ENCODE peak calls at places on chromosome 6, in five cellular contexts. I, O, H, F and P are unnamed samples.
A peak's percentile ranks its signal among the peaks of the same experiment; 100 is the strongest.

GRCh38 chr6:39476151-39476550 is 153.6 kb upstream of the KCNK16 start:
- DNase-seq in O (no peak), F (no peak), I (no peak), H (no peak), P (no peak)

GRCh38 chr6:117545161-117545595 is 57.1 kb downstream of the GOPC start:
- DNase-seq in O (no peak), I (no peak), F (no peak), H (no peak), P (no peak)

GRCh38 chr6:20686142-20686541 is 151.9 kb downstream of the CDKAL1 start:
- DNase-seq in H (no peak), F (no peak), I (no peak), O (no peak), P (no peak)

GRCh38 chr6:125048274-125048673 is 86.0 kb downstream of the RNF217 start:
- DNase-seq in H (no peak), O (no peak), I (no peak), F (no peak), P (no peak)

GRCh38 chr6:107120404-107120803 is 5.1 kb upstream of the BEND3 start:
- DNase-seq in H (no peak), O (no peak), I (no peak), F (no peak), P (no peak)

GRCh38 chr6:52360601-52361346 is 1.2 kb upstream of the PAQR8 start:
- DNase-seq in H (no peak), I (no peak), F (no peak), O (no peak), P (no peak)

GRCh38 chr6:70280462-70280861 is 22.4 kb downstream of the COL9A1 start:
- DNase-seq in O (no peak), I (no peak), H (no peak), F (no peak), P (no peak)

GRCh38 chr6:43927525-43928210 is 157.7 kb downstream of the VEGFA start:
- DNase-seq in I (no peak), H (no peak), O (no peak), F (peak; percentile 16), P (peak; percentile 4)

GRCh38 chr6:112571886-112572285 is 224.8 kb downstream of the RFPL4B start:
- DNase-seq in F (no peak), H (peak; percentile 71), I (no peak), O (no peak), P (no peak)

GRCh38 chr6:170101281-170102035 is 189.4 kb downstream of the DLL1 start:
- DNase-seq in O (no peak), I (no peak), H (no peak), F (no peak), P (no peak)

GRCh38 chr6:167781066-167781767 is 45.5 kb upstream of the AFDN start:
- DNase-seq in H (no peak), O (no peak), F (no peak), I (no peak), P (no peak)

GRCh38 chr6:37102299-37103168 is 67.4 kb upstream of the PIM1 start:
- DNase-seq in F (peak; percentile 75), I (peak; percentile 88), O (peak; percentile 83), H (peak; percentile 88), P (peak; percentile 87)

GRCh38 chr6:14524319-14524718 is 406.7 kb downstream of the CD83 start:
- DNase-seq in F (no peak), O (no peak), H (peak; percentile 71), I (no peak), P (no peak)

GRCh38 chr6:60668428-60668827 is 1617.6 kb downstream of the KHDRBS2 start:
- DNase-seq in H (no peak), I (no peak), F (no peak), O (no peak), P (no peak)

GRCh38 chr6:119461187-119461586 is 111.6 kb upstream of the MAN1A1 start:
- DNase-seq in F (no peak), H (no peak), I (no peak), O (no peak), P (no peak)

GRCh38 chr6:12289655-12290489 is at the start of gene EDN1:
- DNase-seq in I (peak; percentile 50), H (peak; percentile 90), O (peak; percentile 79), F (peak; percentile 22), P (peak; percentile 67)